ENCODE peak calls at places on chromosomes 3 and 15, in five cellular contexts. One of them, this sample, is unnamed.

GRCh38 chr15:76138436-76138835 is 78.7 kb downstream of the TMEM266 start:
- DNase-seq in hepatocyte: no peak
- DNase-seq in gastrocnemius medialis: no peak
- DNase-seq in ascending aorta: no peak
- DNase-seq in dorsolateral prefrontal cortex: no peak
- DNase-seq in this sample: no peak

GRCh38 chr3:122697952-122698625 is 17.4 kb downstream of the PARP14 start:
- DNase-seq in hepatocyte: no peak
- DNase-seq in gastrocnemius medialis: no peak
- DNase-seq in ascending aorta: no peak
- DNase-seq in dorsolateral prefrontal cortex: no peak
- DNase-seq in this sample: no peak

GRCh38 chr3:45137656-45138181 is 8.5 kb downstream of the CDCP1 start:
- DNase-seq in hepatocyte: no peak
- DNase-seq in gastrocnemius medialis: peak
- DNase-seq in ascending aorta: no peak
- DNase-seq in dorsolateral prefrontal cortex: no peak
- DNase-seq in this sample: no peak

GRCh38 chr3:124792341-124793034 is 62.2 kb downstream of the UMPS start:
- DNase-seq in hepatocyte: no peak
- DNase-seq in gastrocnemius medialis: no peak
- DNase-seq in ascending aorta: no peak
- DNase-seq in dorsolateral prefrontal cortex: no peak
- DNase-seq in this sample: no peak

GRCh38 chr3:15317164-15317477 is 15.3 kb downstream of the SH3BP5 start:
- DNase-seq in hepatocyte: no peak
- DNase-seq in gastrocnemius medialis: no peak
- DNase-seq in ascending aorta: no peak
- DNase-seq in dorsolateral prefrontal cortex: no peak
- DNase-seq in this sample: no peak

GRCh38 chr3:134337511-134338200 is 36.6 kb downstream of the AMOTL2 start:
- DNase-seq in hepatocyte: no peak
- DNase-seq in gastrocnemius medialis: no peak
- DNase-seq in ascending aorta: no peak
- DNase-seq in dorsolateral prefrontal cortex: peak
- DNase-seq in this sample: no peak

GRCh38 chr15:69973102-69973714 is 124.5 kb downstream of the TLE3 start:
- DNase-seq in hepatocyte: peak
- DNase-seq in gastrocnemius medialis: no peak
- DNase-seq in ascending aorta: no peak
- DNase-seq in dorsolateral prefrontal cortex: no peak
- DNase-seq in this sample: peak

GRCh38 chr3:124965413-124965812 is 30.9 kb upstream of the MUC13 start:
- DNase-seq in hepatocyte: no peak
- DNase-seq in gastrocnemius medialis: no peak
- DNase-seq in ascending aorta: no peak
- DNase-seq in dorsolateral prefrontal cortex: no peak
- DNase-seq in this sample: no peak

GRCh38 chr3:71583569-71584215 is at the start of gene FOXP1:
- DNase-seq in hepatocyte: peak
- DNase-seq in gastrocnemius medialis: peak
- DNase-seq in ascending aorta: peak
- DNase-seq in dorsolateral prefrontal cortex: peak
- DNase-seq in this sample: peak

GRCh38 chr3:9012521-9012920 is 49.2 kb upstream of the RAD18 start:
- DNase-seq in hepatocyte: no peak
- DNase-seq in gastrocnemius medialis: no peak
- DNase-seq in ascending aorta: no peak
- DNase-seq in dorsolateral prefrontal cortex: no peak
- DNase-seq in this sample: no peak

GRCh38 chr3:184186184-184186901 is at the start of gene ABCF3:
- DNase-seq in hepatocyte: no peak
- DNase-seq in gastrocnemius medialis: peak
- DNase-seq in ascending aorta: peak
- DNase-seq in dorsolateral prefrontal cortex: no peak
- DNase-seq in this sample: peak

GRCh38 chr3:124650798-124651197 is 79.5 kb upstream of the UMPS start:
- DNase-seq in hepatocyte: no peak
- DNase-seq in gastrocnemius medialis: no peak
- DNase-seq in ascending aorta: no peak
- DNase-seq in dorsolateral prefrontal cortex: no peak
- DNase-seq in this sample: peak

GRCh38 chr3:189325454-189325853 is 153.7 kb downstream of the TPRG1 start:
- DNase-seq in hepatocyte: no peak
- DNase-seq in gastrocnemius medialis: no peak
- DNase-seq in ascending aorta: no peak
- DNase-seq in dorsolateral prefrontal cortex: no peak
- DNase-seq in this sample: no peak

GRCh38 chr3:105832618-105833017 is 36.2 kb downstream of the CBLB start:
- DNase-seq in hepatocyte: no peak
- DNase-seq in gastrocnemius medialis: no peak
- DNase-seq in ascending aorta: no peak
- DNase-seq in dorsolateral prefrontal cortex: no peak
- DNase-seq in this sample: peak

GRCh38 chr15:72890043-72890442 is 106.5 kb upstream of the ADPGK start:
- DNase-seq in hepatocyte: no peak
- DNase-seq in gastrocnemius medialis: no peak
- DNase-seq in ascending aorta: no peak
- DNase-seq in dorsolateral prefrontal cortex: peak
- DNase-seq in this sample: no peak

GRCh38 chr15:88749699-88750098 is 53.5 kb upstream of the ACAN start:
- DNase-seq in hepatocyte: no peak
- DNase-seq in gastrocnemius medialis: no peak
- DNase-seq in ascending aorta: no peak
- DNase-seq in dorsolateral prefrontal cortex: no peak
- DNase-seq in this sample: no peak

GRCh38 chr15:79193157-79193948 is 89.2 kb upstream of the ANKRD34C start:
- DNase-seq in hepatocyte: no peak
- DNase-seq in gastrocnemius medialis: no peak
- DNase-seq in ascending aorta: no peak
- DNase-seq in dorsolateral prefrontal cortex: no peak
- DNase-seq in this sample: no peak

GRCh38 chr3:161213644-161214043 is 7.5 kb upstream of the NMD3 start:
- DNase-seq in hepatocyte: no peak
- DNase-seq in gastrocnemius medialis: no peak
- DNase-seq in ascending aorta: no peak
- DNase-seq in dorsolateral prefrontal cortex: no peak
- DNase-seq in this sample: no peak

GRCh38 chr3:98115717-98116116 is 14.8 kb upstream of the OR5H1 start:
- DNase-seq in hepatocyte: no peak
- DNase-seq in gastrocnemius medialis: no peak
- DNase-seq in ascending aorta: no peak
- DNase-seq in dorsolateral prefrontal cortex: no peak
- DNase-seq in this sample: no peak

GRCh38 chr3:98109789-98110188 is 20.7 kb upstream of the OR5H1 start:
- DNase-seq in hepatocyte: no peak
- DNase-seq in gastrocnemius medialis: no peak
- DNase-seq in ascending aorta: no peak
- DNase-seq in dorsolateral prefrontal cortex: no peak
- DNase-seq in this sample: no peak

GRCh38 chr3:98110191-98110908 is 20.2 kb upstream of the OR5H1 start:
- DNase-seq in hepatocyte: no peak
- DNase-seq in gastrocnemius medialis: no peak
- DNase-seq in ascending aorta: no peak
- DNase-seq in dorsolateral prefrontal cortex: no peak
- DNase-seq in this sample: no peak

GRCh38 chr3:98114264-98114663 is 16.3 kb upstream of the OR5H1 start:
- DNase-seq in hepatocyte: no peak
- DNase-seq in gastrocnemius medialis: no peak
- DNase-seq in ascending aorta: no peak
- DNase-seq in dorsolateral prefrontal cortex: no peak
- DNase-seq in this sample: no peak
- TF ChIP-seq CTCF in hepatocyte: no peak
- TF ChIP-seq CTCF in gastrocnemius medialis: no peak
- TF ChIP-seq CTCF in ascending aorta: no peak
- TF ChIP-seq CTCF in dorsolateral prefrontal cortex: no peak
- TF ChIP-seq CTCF in this sample: no peak

GRCh38 chr3:143155756-143156155 is 36.2 kb downstream of the CHST2 start:
- DNase-seq in hepatocyte: no peak
- DNase-seq in gastrocnemius medialis: no peak
- DNase-seq in ascending aorta: no peak
- DNase-seq in dorsolateral prefrontal cortex: no peak
- DNase-seq in this sample: no peak

GRCh38 chr3:143157957-143158548 is 38.5 kb downstream of the CHST2 start:
- DNase-seq in hepatocyte: no peak
- DNase-seq in gastrocnemius medialis: no peak
- DNase-seq in ascending aorta: no peak
- DNase-seq in dorsolateral prefrontal cortex: no peak
- DNase-seq in this sample: no peak

GRCh38 chr3:143163562-143163961 is 44.0 kb downstream of the CHST2 start:
- DNase-seq in hepatocyte: no peak
- DNase-seq in gastrocnemius medialis: no peak
- DNase-seq in ascending aorta: no peak
- DNase-seq in dorsolateral prefrontal cortex: no peak
- DNase-seq in this sample: no peak

DNA sequence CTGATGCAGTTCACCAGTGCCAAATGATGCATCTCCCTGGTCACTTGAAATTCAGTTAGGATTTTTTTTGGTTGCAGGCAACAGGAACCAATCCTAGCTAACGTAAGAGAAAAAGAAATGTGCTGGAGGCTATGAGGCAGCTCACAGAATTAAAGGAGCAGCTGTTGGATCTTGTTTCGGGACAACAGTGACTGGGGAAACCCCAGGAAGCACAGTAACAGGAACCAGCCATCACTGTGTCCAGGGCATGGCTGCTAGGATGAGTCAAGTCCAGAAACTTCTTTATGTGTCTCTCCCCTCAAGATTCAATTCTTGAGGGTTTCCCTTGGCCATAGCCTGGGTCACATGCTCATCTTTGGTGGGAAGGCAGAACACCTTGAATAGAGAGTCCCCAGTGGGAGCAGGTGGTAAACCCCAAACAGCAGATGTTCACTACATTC is 39.0 kb downstream of the CHST2 start:
- DNase-seq in hepatocyte: no peak
- DNase-seq in gastrocnemius medialis: no peak
- DNase-seq in ascending aorta: no peak
- DNase-seq in dorsolateral prefrontal cortex: no peak
- DNase-seq in this sample: peak
- TF ChIP-seq CTCF in hepatocyte: no peak
- TF ChIP-seq CTCF in gastrocnemius medialis: no peak
- TF ChIP-seq CTCF in ascending aorta: no peak
- TF ChIP-seq CTCF in dorsolateral prefrontal cortex: no peak
- TF ChIP-seq CTCF in this sample: no peak

GRCh38 chr15:45714501-45715488 is 80.0 kb downstream of the SQOR start:
- DNase-seq in hepatocyte: peak
- DNase-seq in gastrocnemius medialis: no peak
- DNase-seq in ascending aorta: peak
- DNase-seq in dorsolateral prefrontal cortex: peak
- DNase-seq in this sample: peak

GRCh38 chr15:45719490-45719889 is 84.7 kb downstream of the SQOR start:
- DNase-seq in hepatocyte: peak
- DNase-seq in gastrocnemius medialis: no peak
- DNase-seq in ascending aorta: no peak
- DNase-seq in dorsolateral prefrontal cortex: no peak
- DNase-seq in this sample: no peak

GRCh38 chr15:45720183-45720582 is 85.4 kb downstream of the SQOR start:
- DNase-seq in hepatocyte: no peak
- DNase-seq in gastrocnemius medialis: no peak
- DNase-seq in ascending aorta: no peak
- DNase-seq in dorsolateral prefrontal cortex: no peak
- DNase-seq in this sample: no peak

GRCh38 chr15:45710657-45711056 is 75.8 kb downstream of the SQOR start:
- DNase-seq in hepatocyte: peak
- DNase-seq in gastrocnemius medialis: no peak
- DNase-seq in ascending aorta: no peak
- DNase-seq in dorsolateral prefrontal cortex: no peak
- DNase-seq in this sample: no peak

GRCh38 chr15:45715528-45715927 is 80.7 kb downstream of the SQOR start:
- DNase-seq in hepatocyte: peak
- DNase-seq in gastrocnemius medialis: no peak
- DNase-seq in ascending aorta: no peak
- DNase-seq in dorsolateral prefrontal cortex: no peak
- DNase-seq in this sample: no peak
- TF ChIP-seq CTCF in hepatocyte: peak
- TF ChIP-seq CTCF in gastrocnemius medialis: no peak
- TF ChIP-seq CTCF in ascending aorta: no peak
- TF ChIP-seq CTCF in dorsolateral prefrontal cortex: peak
- TF ChIP-seq CTCF in this sample: no peak

DNA sequence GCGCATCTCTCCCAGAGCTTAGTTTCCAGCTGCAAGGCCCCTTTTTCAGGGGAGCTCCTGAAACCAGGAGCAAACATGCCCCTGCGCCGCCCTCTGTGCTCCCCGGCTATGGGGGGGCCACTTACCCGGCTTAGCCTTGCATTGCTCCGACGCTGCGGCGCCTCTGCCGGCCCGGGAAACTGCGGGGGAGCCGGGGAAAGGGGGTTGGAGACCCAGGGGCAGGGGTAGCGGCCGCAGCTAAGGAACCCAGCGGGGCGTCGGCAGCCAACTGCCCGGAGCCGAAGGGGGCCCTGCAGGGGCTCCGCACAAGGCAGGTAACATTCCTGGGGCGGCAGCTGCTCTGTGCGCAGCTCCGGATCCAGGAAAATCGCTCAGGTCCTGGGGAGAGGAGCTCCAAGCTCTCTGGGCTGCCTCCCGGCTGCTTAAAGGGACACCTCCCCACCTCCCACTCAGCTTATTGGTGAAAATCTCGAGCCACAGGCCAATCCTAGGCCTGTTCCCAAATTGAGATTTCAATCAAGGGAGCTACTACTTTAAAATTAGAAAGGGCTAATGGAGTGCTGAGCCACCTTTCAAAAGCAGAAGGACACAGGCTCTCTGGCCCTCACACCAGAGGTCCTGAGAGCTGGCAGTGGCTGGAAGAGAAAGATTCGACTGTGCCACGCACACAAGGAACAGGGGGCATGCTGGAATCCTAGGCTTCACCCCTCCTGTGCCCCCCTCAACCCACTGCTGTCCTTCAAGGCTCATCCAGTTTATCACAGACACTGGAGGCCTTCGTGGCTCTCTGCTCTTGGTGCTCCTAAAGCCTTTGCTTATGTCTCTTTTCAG is 42.7 kb upstream of the PRICKLE2 start:
- DNase-seq in hepatocyte: peak
- DNase-seq in gastrocnemius medialis: peak
- DNase-seq in ascending aorta: peak
- DNase-seq in dorsolateral prefrontal cortex: peak
- DNase-seq in this sample: no peak
- TF ChIP-seq CTCF in hepatocyte: no peak
- TF ChIP-seq CTCF in gastrocnemius medialis: no peak
- TF ChIP-seq CTCF in ascending aorta: no peak
- TF ChIP-seq CTCF in dorsolateral prefrontal cortex: no peak
- TF ChIP-seq CTCF in this sample: no peak

GRCh38 chr3:127796045-127796720 is 26.1 kb downstream of the MGLL start:
- DNase-seq in hepatocyte: no peak
- DNase-seq in gastrocnemius medialis: peak
- DNase-seq in ascending aorta: no peak
- DNase-seq in dorsolateral prefrontal cortex: no peak
- DNase-seq in this sample: no peak

GRCh38 chr3:127799476-127800222 is 22.7 kb downstream of the MGLL start:
- DNase-seq in hepatocyte: no peak
- DNase-seq in gastrocnemius medialis: peak
- DNase-seq in ascending aorta: no peak
- DNase-seq in dorsolateral prefrontal cortex: no peak
- DNase-seq in this sample: no peak

GRCh38 chr3:127800508-127800907 is 21.8 kb downstream of the MGLL start:
- DNase-seq in hepatocyte: no peak
- DNase-seq in gastrocnemius medialis: peak
- DNase-seq in ascending aorta: no peak
- DNase-seq in dorsolateral prefrontal cortex: no peak
- DNase-seq in this sample: peak

GRCh38 chr3:127796751-127797150 is 25.6 kb downstream of the MGLL start:
- DNase-seq in hepatocyte: no peak
- DNase-seq in gastrocnemius medialis: peak
- DNase-seq in ascending aorta: no peak
- DNase-seq in dorsolateral prefrontal cortex: no peak
- DNase-seq in this sample: no peak

GRCh38 chr3:127798716-127799115 is 23.6 kb downstream of the MGLL start:
- DNase-seq in hepatocyte: no peak
- DNase-seq in gastrocnemius medialis: peak
- DNase-seq in ascending aorta: no peak
- DNase-seq in dorsolateral prefrontal cortex: no peak
- DNase-seq in this sample: no peak
- TF ChIP-seq CTCF in hepatocyte: no peak
- TF ChIP-seq CTCF in gastrocnemius medialis: no peak
- TF ChIP-seq CTCF in ascending aorta: no peak
- TF ChIP-seq CTCF in dorsolateral prefrontal cortex: no peak
- TF ChIP-seq CTCF in this sample: no peak

This sample was measured in activated CD8-positive, alpha-beta T cell treated with anti-CD3 and anti-CD28 coated beads for 36 hours.